ENCODE peak calls at places on chromosomes 16 and 17, in five cellular contexts. T, N, Y, W and C are unnamed samples. For H3K36me3, the result is how much of the 10 kb centered on the place peaks cover.

GRCh38 chr16:68823401-68823800 is 19.9 kb upstream of the TANGO6 start:
- DNase-seq in T (no peak), N (peak), Y (no peak), W (no peak), C (no peak)

GRCh38 chr17:77579131-77579530 is 379.4 kb upstream of the TNRC6C start:
- DNase-seq in T (no peak), N (no peak), Y (no peak), W (no peak), C (no peak)

GRCh38 chr16:29745126-29745852 is 501 bp downstream of the C16orf54 start:
- DNase-seq in T (no peak), N (no peak), Y (no peak), W (no peak), C (no peak)

GRCh38 chr16:66859397-66860068 is 15.3 kb downstream of the CA7 start:
- DNase-seq in T (no peak), N (no peak), Y (no peak), W (no peak), C (no peak)

GRCh38 chr17:11682646-11683045 is 84.4 kb downstream of the DNAH9 start:
- DNase-seq in T (no peak), N (no peak), Y (no peak), W (no peak), C (peak)

GRCh38 chr17:34358631-34359030 is 2.4 kb downstream of the CCL13 start:
- DNase-seq in T (no peak), N (no peak), Y (no peak), W (no peak), C (no peak)

GRCh38 chr17:35432176-35433074 is at the start of gene SLFN12:
- DNase-seq in T (no peak), N (peak), Y (no peak), W (peak), C (peak)

GRCh38 chr17:81891303-81891552 is 158 bp downstream of the ALYREF start:
- DNase-seq in T (no peak), N (no peak), Y (no peak), W (no peak), C (no peak)

GRCh38 chr16:54503011-54503410 is 216.4 kb upstream of the IRX3 start:
- DNase-seq in T (no peak), N (peak), Y (no peak), W (no peak), C (no peak)

GRCh38 chr17:72502940-72503341 is 382.1 kb downstream of the SOX9 start:
- DNase-seq in T (no peak), N (peak), Y (no peak), W (no peak), C (no peak)

GRCh38 chr17:63675231-63675606 is 24.7 kb downstream of the LIMD2 start:
- DNase-seq in T (no peak), N (peak), Y (no peak), W (no peak), C (no peak)

GRCh38 chr17:28755486-28755885 is 11.7 kb downstream of the TRAF4 start:
- DNase-seq in T (no peak), N (no peak), Y (no peak), W (no peak), C (no peak)

GRCh38 chr17:7862692-7863437 is 5.1 kb downstream of the CYB5D1 start:
- DNase-seq in T (peak), N (peak), Y (no peak), W (no peak), C (no peak)

GRCh38 chr17:82330322-82331239 is 3.0 kb downstream of the SECTM1 start:
- DNase-seq in T (no peak), N (peak), Y (peak), W (no peak), C (no peak)

GRCh38 chr17:28484296-28484695 is 10.9 kb downstream of the SLC13A2 start:
- DNase-seq in T (no peak), N (no peak), Y (no peak), W (no peak), C (no peak)

GRCh38 chr16:66746682-66747081 is 4.7 kb downstream of the DYNC1LI2 start:
- DNase-seq in T (no peak), N (peak), Y (no peak), W (no peak), C (no peak)

GRCh38 chr16:11666108-11667055 is 1.9 kb upstream of the SNN start:
- DNase-seq in T (no peak), N (no peak), Y (no peak), W (no peak), C (no peak)

GRCh38 chr16:83404261-83404660 is 403.5 kb upstream of the HSBP1 start:
- DNase-seq in T (no peak), N (no peak), Y (no peak), W (no peak), C (no peak)
- H3K36me3 ChIP-seq in T (under half), N (under half), Y (under half), W (under half), C (under half)

GRCh38 chr17:16418684-16419066 is 3.3 kb downstream of the TRPV2 start:
- DNase-seq in T (no peak), N (no peak), Y (no peak), W (no peak), C (no peak)
- H3K4me3 ChIP-seq in T (no peak), N (no peak), Y (no peak), W (no peak), C (no peak)

GRCh38 chr16:14609716-14610115 is 20.3 kb downstream of the PARN start:
- DNase-seq in T (no peak), N (no peak), Y (no peak), W (no peak), C (no peak)
- H3K36me3 ChIP-seq in T (under half), N (half or more), Y (under half), W (half or more), C (half or more)

GRCh38 chr16:17061326-17061725 is 409.4 kb downstream of the XYLT1 start:
- DNase-seq in T (no peak), N (no peak), Y (no peak), W (no peak), C (no peak)

GRCh38 chr16:17063156-17063555 is 407.6 kb downstream of the XYLT1 start:
- DNase-seq in T (no peak), N (no peak), Y (no peak), W (no peak), C (no peak)

GRCh38 chr16:17067882-17068281 is 402.9 kb downstream of the XYLT1 start:
- DNase-seq in T (no peak), N (no peak), Y (no peak), W (no peak), C (no peak)

GRCh38 chr16:17058471-17058870 is 412.3 kb downstream of the XYLT1 start:
- DNase-seq in T (no peak), N (no peak), Y (peak), W (no peak), C (no peak)

DNA sequence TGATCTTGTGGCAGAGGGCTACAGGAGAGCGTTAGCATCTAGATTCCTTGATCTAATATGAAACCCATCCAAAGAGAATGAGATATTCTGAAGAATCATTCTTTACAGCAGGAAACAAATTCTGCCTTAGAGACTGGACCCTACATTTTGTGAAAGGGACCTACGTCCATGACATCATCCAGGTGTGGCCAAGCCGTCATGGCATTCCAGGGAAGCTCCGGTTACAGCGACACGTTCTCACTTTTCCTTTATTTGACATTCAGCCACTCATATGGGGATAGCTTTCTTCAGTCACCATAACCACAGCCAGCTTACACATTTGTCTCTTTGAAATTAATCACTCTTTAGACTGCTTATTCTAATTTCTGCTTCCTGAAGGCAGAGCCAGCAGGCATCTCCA is 408.1 kb downstream of the XYLT1 start:
- DNase-seq in T (no peak), N (no peak), Y (no peak), W (no peak), C (no peak)
- H3K4me3 ChIP-seq in T (no peak), N (no peak), Y (no peak), W (no peak), C (no peak)

DNA sequence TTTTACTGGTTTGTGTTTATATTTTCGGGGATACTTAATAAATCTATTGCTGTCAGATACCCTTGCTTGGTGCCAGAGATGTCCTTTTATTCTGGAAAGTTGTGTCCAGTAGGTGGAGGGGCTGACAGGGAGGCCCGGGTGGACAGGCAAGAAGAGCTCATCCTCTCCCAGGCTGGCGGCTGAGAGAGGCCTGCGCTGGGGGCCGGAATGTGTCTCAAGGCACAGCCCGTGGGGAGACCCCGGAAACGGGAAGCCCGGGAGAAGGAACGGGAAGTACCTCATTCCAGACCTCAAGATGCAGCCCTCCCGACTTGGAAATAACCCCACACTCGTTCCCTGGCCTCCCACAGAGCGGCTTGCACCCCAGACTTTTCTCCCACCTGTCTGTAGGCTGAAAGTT is 12.5 kb upstream of the DEF8 start:
- DNase-seq in T (no peak), N (no peak), Y (no peak), W (no peak), C (no peak)
- H3K36me3 ChIP-seq in T (under half), N (under half), Y (half or more), W (under half), C (under half)

GRCh38 chr17:80474231-80474932 is 2.0 kb downstream of the NPTX1 start:
- DNase-seq in T (no peak), N (peak), Y (no peak), W (no peak), C (no peak)

GRCh38 chr17:80476877-80477646 is 655 bp upstream of the NPTX1 start:
- DNase-seq in T (no peak), N (no peak), Y (no peak), W (no peak), C (no peak)

GRCh38 chr17:80474933-80475915 is 1.2 kb downstream of the NPTX1 start:
- DNase-seq in T (no peak), N (no peak), Y (no peak), W (no peak), C (no peak)

GRCh38 chr17:80477647-80478478 is 1.5 kb upstream of the NPTX1 start:
- DNase-seq in T (no peak), N (peak), Y (peak), W (no peak), C (peak)

DNA sequence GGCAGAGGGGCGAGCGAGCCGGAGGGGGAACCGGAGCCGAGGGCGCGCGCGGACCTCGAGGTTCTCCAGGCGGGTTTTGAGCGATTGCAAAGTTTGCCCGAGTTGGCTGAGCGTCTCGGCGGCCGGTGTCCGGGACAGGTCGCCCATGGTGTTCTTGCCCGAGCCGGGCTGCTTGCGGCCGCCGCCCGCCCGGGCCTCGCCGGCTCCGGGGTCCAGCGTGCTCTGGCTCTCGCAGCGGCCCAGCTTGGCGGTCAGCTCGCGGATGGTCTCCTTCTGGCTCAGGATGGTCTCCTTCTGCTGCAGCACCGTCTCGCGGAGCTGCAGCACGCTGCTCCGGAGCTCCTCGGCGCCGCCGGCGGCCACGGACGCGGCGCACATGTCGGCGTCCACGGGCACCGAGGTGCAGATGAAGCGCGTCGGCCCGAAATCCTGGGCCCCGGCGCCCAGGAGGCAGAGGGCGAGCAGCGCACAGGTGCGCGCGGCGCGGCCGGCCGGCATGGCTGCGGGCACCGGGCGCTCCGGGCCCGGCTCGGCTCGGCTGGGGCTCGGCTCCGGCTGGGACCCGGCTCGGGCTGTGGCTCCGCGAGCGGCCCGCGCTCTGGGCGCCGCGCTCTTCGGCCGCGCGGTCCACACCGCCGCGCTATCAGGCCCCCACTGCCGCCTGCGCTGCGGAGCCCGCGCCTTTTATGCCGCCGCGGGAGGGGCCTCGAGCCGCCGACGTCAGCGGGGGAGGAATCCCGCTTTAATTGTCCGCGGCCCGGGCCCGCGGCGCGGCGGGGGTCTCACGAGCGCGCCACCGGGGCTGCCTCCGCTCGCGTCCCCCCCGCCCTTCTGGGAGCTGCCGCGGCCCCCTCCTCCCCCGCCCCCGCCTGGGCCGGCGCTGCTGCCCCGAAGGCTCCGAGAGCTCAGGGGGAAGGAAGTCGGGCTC is at the start of gene NPTX1:
- DNase-seq in T (no peak), N (peak), Y (no peak), W (no peak), C (no peak)
- H3K4me3 ChIP-seq in T (no peak), N (peak), Y (no peak), W (peak), C (peak)

GRCh38 chr17:45243750-45244149 is 18.1 kb downstream of the SPATA32 start:
- DNase-seq in T (no peak), N (no peak), Y (no peak), W (no peak), C (no peak)
- H3K36me3 ChIP-seq in T (under half), N (under half), Y (under half), W (under half), C (under half)

DNA sequence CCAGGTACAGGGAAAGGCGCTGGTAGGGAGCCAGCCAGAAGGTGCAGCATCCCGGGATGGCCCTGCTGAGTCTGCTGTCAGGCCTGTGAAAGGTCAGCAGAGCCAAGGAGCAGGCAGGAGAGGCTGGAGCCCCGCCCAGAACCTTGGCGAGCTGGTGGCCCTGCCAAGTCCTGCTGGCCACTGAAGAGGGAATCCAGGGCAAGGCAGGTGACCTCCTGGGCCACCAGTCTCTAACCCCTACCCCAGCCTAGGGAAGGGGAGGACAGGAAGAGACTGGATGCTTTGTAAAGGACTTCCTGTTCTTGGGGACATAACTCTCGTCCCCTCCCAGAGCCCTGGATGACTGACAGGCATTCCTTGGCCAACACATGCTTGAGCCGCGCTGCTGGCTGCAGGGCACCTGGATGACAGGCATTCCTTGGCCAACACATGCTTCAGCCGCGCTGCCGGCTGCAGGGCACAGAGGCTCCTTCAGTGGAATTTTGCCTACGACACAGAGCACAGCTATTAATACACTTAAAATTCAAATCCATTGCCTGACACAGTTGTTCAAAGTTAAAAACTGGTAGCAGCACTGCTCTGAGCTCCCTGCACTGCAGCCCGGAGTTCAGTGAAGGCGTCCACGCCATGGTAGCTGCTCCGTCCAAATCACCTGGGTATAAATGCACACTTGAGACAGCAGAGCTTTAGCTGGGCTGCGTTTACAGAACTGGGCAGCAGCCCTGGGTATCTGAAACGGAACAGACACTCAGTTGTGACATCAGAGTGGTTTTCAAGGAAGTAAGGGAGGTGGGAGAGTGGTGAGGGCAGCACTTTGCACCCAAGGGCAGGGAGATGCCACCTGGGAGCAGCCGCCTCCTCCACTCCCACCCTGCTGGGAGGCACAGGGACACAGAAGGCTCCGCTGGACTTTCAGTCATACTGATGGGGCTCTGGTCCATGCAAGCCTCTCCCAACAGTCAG is 2.0 kb upstream of the BRICD5 start:
- DNase-seq in T (no peak), N (no peak), Y (no peak), W (no peak), C (peak)
- H3K4me3 ChIP-seq in T (no peak), N (peak), Y (peak), W (no peak), C (peak)

GRCh38 chr16:8924214-8924613 is 39.5 kb downstream of the USP7 start:
- DNase-seq in T (no peak), N (no peak), Y (no peak), W (no peak), C (no peak)

GRCh38 chr16:8928467-8928957 is 35.2 kb downstream of the USP7 start:
- DNase-seq in T (no peak), N (peak), Y (no peak), W (peak), C (no peak)

GRCh38 chr16:8923199-8923598 is 40.5 kb downstream of the USP7 start:
- DNase-seq in T (no peak), N (no peak), Y (no peak), W (no peak), C (no peak)

GRCh38 chr16:8926827-8927226 is 36.9 kb downstream of the USP7 start:
- DNase-seq in T (no peak), N (no peak), Y (no peak), W (no peak), C (no peak)

GRCh38 chr16:8925455-8925854 is 38.3 kb downstream of the USP7 start:
- DNase-seq in T (no peak), N (no peak), Y (no peak), W (no peak), C (no peak)
- H3K36me3 ChIP-seq in T (under half), N (under half), Y (half or more), W (half or more), C (under half)